ENCODE peak calls at places on chromosomes 6 and 20, in six cellular contexts. One of them, this sample, is unnamed.

GRCh38 chr6:96542702-96543101 is 20.2 kb upstream of the FHL5 start:
- DNase-seq in HepG2: no peak
- DNase-seq in K562: no peak
- DNase-seq in NT2/D1: no peak
- DNase-seq in H1: no peak
- DNase-seq in HCT116: no peak
- DNase-seq in this sample: no peak

GRCh38 chr6:12009904-12010634 is 2.0 kb upstream of the HIVEP1 start:
- DNase-seq in H1: no peak
- DNase-seq in HepG2: no peak
- DNase-seq in K562: no peak
- DNase-seq in HCT116: no peak
- DNase-seq in NT2/D1: no peak
- DNase-seq in this sample: no peak

GRCh38 chr6:116438590-116439448 is 22.4 kb upstream of the CALHM6 start:
- DNase-seq in K562: no peak
- DNase-seq in NT2/D1: no peak
- DNase-seq in H1: no peak
- DNase-seq in HCT116: no peak
- DNase-seq in HepG2: no peak
- DNase-seq in this sample: no peak

GRCh38 chr6:56314683-56315523 is 67.5 kb upstream of the COL21A1 start:
- DNase-seq in HepG2: peak
- DNase-seq in HCT116: peak
- DNase-seq in K562: peak
- DNase-seq in NT2/D1: peak
- DNase-seq in H1: no peak
- DNase-seq in this sample: no peak

GRCh38 chr6:124008689-124009371 is 205.2 kb downstream of the NKAIN2 start:
- DNase-seq in NT2/D1: no peak
- DNase-seq in HepG2: no peak
- DNase-seq in K562: no peak
- DNase-seq in H1: no peak
- DNase-seq in HCT116: no peak
- DNase-seq in this sample: no peak

GRCh38 chr20:52874241-52874640 is 97.9 kb upstream of the TSHZ2 start:
- DNase-seq in H1: no peak
- DNase-seq in HepG2: no peak
- DNase-seq in NT2/D1: no peak
- DNase-seq in K562: no peak
- DNase-seq in HCT116: no peak
- DNase-seq in this sample: no peak

GRCh38 chr6:24927985-24928735 is 7.6 kb downstream of the RIPOR2 start:
- DNase-seq in HCT116: no peak
- DNase-seq in NT2/D1: no peak
- DNase-seq in K562: no peak
- DNase-seq in HepG2: no peak
- DNase-seq in H1: no peak
- DNase-seq in this sample: no peak

GRCh38 chr6:53723331-53723730 is 57.8 kb upstream of the KLHL31 start:
- DNase-seq in HCT116: no peak
- DNase-seq in HepG2: no peak
- DNase-seq in K562: no peak
- DNase-seq in NT2/D1: no peak
- DNase-seq in H1: no peak
- DNase-seq in this sample: no peak

GRCh38 chr6:15274696-15275387 is 29.0 kb downstream of the JARID2 start:
- DNase-seq in K562: no peak
- DNase-seq in HCT116: no peak
- DNase-seq in NT2/D1: no peak
- DNase-seq in HepG2: no peak
- DNase-seq in H1: no peak
- DNase-seq in this sample: no peak

GRCh38 chr20:62254021-62254724 is 15.9 kb downstream of the OSBPL2 start:
- DNase-seq in NT2/D1: no peak
- DNase-seq in H1: no peak
- DNase-seq in K562: no peak
- DNase-seq in HepG2: no peak
- DNase-seq in HCT116: no peak
- DNase-seq in this sample: no peak

GRCh38 chr6:111875741-111876140 is 2.5 kb upstream of the FYN start:
- DNase-seq in K562: no peak
- DNase-seq in H1: no peak
- DNase-seq in HCT116: no peak
- DNase-seq in NT2/D1: no peak
- DNase-seq in HepG2: no peak
- DNase-seq in this sample: no peak

GRCh38 chr6:147170269-147170668 is 33.9 kb upstream of the STXBP5 start:
- DNase-seq in K562: no peak
- DNase-seq in NT2/D1: no peak
- DNase-seq in HepG2: no peak
- DNase-seq in H1: no peak
- DNase-seq in HCT116: no peak
- DNase-seq in this sample: no peak

DNA sequence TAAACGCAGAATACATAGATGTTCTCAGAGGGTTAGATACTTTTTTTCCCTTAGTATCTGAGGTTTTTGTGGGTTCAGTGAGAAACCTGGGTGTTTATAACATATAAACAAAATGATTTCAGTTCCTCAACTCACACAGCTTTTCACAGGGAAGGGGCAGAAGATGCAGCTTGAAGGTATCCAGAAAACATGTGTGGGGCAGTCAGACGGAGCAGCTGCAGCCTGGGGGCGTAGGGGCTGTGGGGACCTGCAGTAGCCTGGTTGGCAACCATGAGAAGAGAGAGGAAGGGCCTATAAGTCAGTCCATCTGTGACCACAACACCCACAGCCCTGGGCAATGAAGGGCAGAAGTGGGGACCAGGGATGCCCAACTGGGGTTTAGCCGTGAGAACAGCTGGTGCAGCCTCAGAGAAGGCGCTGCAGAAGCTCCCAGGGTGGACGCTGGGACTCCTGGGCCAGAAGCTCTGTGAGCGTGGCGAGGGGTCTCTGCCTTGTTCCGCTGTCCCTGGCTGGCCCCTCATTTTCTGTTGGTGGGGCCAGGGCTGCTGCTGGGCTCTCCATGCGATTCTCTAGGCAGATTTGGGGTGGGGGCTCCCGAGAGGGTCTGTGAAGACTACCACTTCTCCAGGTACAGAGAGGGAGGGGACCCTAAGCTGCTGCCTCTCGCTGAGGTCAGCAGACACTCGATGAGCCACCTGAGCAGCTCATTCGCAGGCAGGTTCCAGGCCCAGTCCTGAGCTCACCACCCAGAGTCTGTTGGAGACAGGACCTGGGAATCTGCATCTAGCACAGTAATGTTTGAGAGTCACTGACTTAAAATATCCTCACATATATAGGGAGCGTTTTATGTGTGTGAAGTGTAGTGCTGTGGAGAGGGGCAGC is 181.2 kb downstream of the ZDHHC14 start:
- DNase-seq in H1: no peak
- DNase-seq in K562: no peak
- DNase-seq in NT2/D1: no peak
- DNase-seq in HCT116: no peak
- DNase-seq in HepG2: no peak
- DNase-seq in this sample: peak
- TF ChIP-seq ZNF274 in H1: no peak
- TF ChIP-seq ZNF274 in K562: no peak
- TF ChIP-seq ZNF274 in NT2/D1: no peak
- TF ChIP-seq ZNF274 in HCT116: no peak
- TF ChIP-seq ZNF274 in HepG2: no peak
- TF ChIP-seq ZNF274 in this sample: no peak

GRCh38 chr6:36094238-36094637 is 36.1 kb upstream of the MAPK13 start:
- DNase-seq in HepG2: no peak
- DNase-seq in K562: no peak
- DNase-seq in HCT116: no peak
- DNase-seq in NT2/D1: no peak
- DNase-seq in H1: no peak
- DNase-seq in this sample: no peak
- TF ChIP-seq ZNF274 in HepG2: no peak
- TF ChIP-seq ZNF274 in K562: no peak
- TF ChIP-seq ZNF274 in HCT116: no peak
- TF ChIP-seq ZNF274 in NT2/D1: no peak
- TF ChIP-seq ZNF274 in H1: no peak
- TF ChIP-seq ZNF274 in this sample: no peak

GRCh38 chr6:34349226-34349625 is 43.2 kb downstream of the NUDT3 start:
- DNase-seq in H1: no peak
- DNase-seq in NT2/D1: no peak
- DNase-seq in HCT116: no peak
- DNase-seq in K562: no peak
- DNase-seq in HepG2: no peak
- DNase-seq in this sample: no peak

GRCh38 chr6:34344314-34344713 is 48.2 kb downstream of the NUDT3 start:
- DNase-seq in HCT116: no peak
- DNase-seq in H1: no peak
- DNase-seq in HepG2: no peak
- DNase-seq in K562: no peak
- DNase-seq in NT2/D1: no peak
- DNase-seq in this sample: no peak

GRCh38 chr6:34343823-34344222 is 48.6 kb downstream of the NUDT3 start:
- DNase-seq in HepG2: no peak
- DNase-seq in NT2/D1: no peak
- DNase-seq in K562: no peak
- DNase-seq in HCT116: no peak
- DNase-seq in H1: no peak
- DNase-seq in this sample: no peak

GRCh38 chr6:34347303-34347702 is 45.2 kb downstream of the NUDT3 start:
- DNase-seq in H1: no peak
- DNase-seq in K562: no peak
- DNase-seq in NT2/D1: no peak
- DNase-seq in HepG2: no peak
- DNase-seq in HCT116: no peak
- DNase-seq in this sample: no peak

DNA sequence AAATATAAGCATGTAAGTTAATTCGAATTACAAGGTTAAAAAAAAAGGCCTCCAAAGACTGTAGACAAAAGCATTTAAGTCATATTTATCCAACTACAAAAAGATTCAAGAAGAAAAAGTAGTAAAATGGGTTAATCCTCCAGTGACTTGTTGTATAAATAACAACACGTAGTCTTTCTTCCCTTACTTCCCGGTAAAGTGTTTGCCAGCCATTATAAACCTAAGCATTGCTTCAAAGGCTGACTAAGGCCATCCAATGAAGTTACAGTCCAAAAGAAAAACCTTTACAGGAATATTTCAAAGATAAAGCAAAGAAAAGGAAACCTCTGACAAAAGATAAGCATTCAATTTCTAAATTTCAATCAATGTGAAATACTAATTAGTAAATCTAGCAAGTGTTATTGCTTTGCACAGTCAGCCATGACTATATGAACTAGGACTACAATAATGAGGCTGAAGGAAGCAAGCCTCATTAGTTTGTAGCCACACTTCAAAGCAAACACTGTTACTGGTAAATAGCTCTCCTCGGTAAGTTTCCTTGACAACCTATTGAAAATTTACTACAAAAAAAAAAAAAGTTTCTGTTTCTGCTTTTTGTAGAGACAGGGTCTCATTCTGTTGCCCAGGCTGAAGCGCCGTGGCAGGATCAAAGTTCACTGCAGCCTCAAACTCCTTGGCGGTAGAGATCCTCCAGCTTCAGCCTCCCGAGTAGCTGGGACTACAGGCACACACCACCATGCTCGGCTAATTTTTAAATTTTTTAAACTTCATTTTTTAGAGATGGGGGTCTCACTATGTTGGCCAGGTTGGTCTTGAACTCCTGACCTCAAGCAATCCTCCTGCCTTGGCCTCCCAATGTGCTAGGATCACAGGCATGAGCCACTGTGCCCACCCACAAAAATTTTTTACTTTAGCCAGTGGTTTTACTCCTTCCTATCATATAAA is 46.0 kb downstream of the NUDT3 start:
- DNase-seq in K562: no peak
- DNase-seq in NT2/D1: no peak
- DNase-seq in HCT116: no peak
- DNase-seq in H1: no peak
- DNase-seq in HepG2: no peak
- DNase-seq in this sample: peak
- TF ChIP-seq ZNF274 in K562: no peak
- TF ChIP-seq ZNF274 in NT2/D1: no peak
- TF ChIP-seq ZNF274 in HCT116: no peak
- TF ChIP-seq ZNF274 in H1: no peak
- TF ChIP-seq ZNF274 in HepG2: no peak
- TF ChIP-seq ZNF274 in this sample: no peak

DNA sequence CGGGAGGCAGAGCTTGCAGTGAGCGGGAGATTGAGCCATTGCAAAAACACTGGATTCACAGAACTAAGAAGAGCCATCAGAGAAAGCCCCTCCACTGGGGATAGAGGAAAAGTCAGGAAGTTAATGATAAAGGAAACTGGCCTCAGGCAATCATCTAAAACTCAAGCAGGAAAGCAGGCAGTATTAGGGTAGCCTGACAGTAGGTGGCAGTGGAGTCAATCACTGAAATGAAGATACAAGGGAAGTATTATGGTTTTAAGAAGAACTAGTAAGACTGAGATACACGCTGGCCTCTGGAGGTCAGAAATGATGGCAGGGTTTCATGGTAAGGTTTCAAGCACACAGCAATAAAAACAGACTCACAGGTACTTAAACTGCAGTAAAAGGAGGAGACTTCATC is 578.3 kb downstream of the HACE1 start:
- DNase-seq in NT2/D1: no peak
- DNase-seq in H1: peak
- DNase-seq in K562: no peak
- DNase-seq in HepG2: no peak
- DNase-seq in HCT116: peak
- DNase-seq in this sample: no peak
- TF ChIP-seq ZNF274 in NT2/D1: no peak
- TF ChIP-seq ZNF274 in H1: no peak
- TF ChIP-seq ZNF274 in K562: no peak
- TF ChIP-seq ZNF274 in HepG2: no peak
- TF ChIP-seq ZNF274 in HCT116: no peak
- TF ChIP-seq ZNF274 in this sample: no peak

GRCh38 chr6:127464881-127465459 is 5.8 kb upstream of the KIAA0408 start:
- DNase-seq in H1: no peak
- DNase-seq in HepG2: peak
- DNase-seq in NT2/D1: peak
- DNase-seq in HCT116: peak
- DNase-seq in K562: peak
- DNase-seq in this sample: no peak

GRCh38 chr6:127463056-127463455 is 3.9 kb upstream of the KIAA0408 start:
- DNase-seq in HepG2: no peak
- DNase-seq in HCT116: no peak
- DNase-seq in K562: no peak
- DNase-seq in H1: no peak
- DNase-seq in NT2/D1: no peak
- DNase-seq in this sample: no peak

GRCh38 chr6:127468936-127469335 is 9.7 kb upstream of the KIAA0408 start:
- DNase-seq in NT2/D1: no peak
- DNase-seq in K562: no peak
- DNase-seq in HCT116: no peak
- DNase-seq in HepG2: no peak
- DNase-seq in H1: no peak
- DNase-seq in this sample: no peak

GRCh38 chr6:127464161-127464880 is 5.1 kb upstream of the KIAA0408 start:
- DNase-seq in K562: no peak
- DNase-seq in HepG2: no peak
- DNase-seq in HCT116: no peak
- DNase-seq in NT2/D1: no peak
- DNase-seq in H1: no peak
- DNase-seq in this sample: no peak

GRCh38 chr6:127466416-127466815 is 7.2 kb upstream of the KIAA0408 start:
- DNase-seq in HepG2: no peak
- DNase-seq in H1: no peak
- DNase-seq in K562: no peak
- DNase-seq in HCT116: no peak
- DNase-seq in NT2/D1: no peak
- DNase-seq in this sample: no peak
- TF ChIP-seq ZNF274 in HepG2: no peak
- TF ChIP-seq ZNF274 in H1: no peak
- TF ChIP-seq ZNF274 in K562: no peak
- TF ChIP-seq ZNF274 in HCT116: no peak
- TF ChIP-seq ZNF274 in NT2/D1: no peak
- TF ChIP-seq ZNF274 in this sample: no peak

This sample was measured in GM12878.